ENCODE peak calls at places on chromosomes 5 and 9, in seven cellular contexts. L is fibroblast of mammary gland, B is HFF-Myc, D is EL, U is frontal cortex, O is iris pigment epithelial cell, T is Caki2. S is an unnamed sample.
A peak's percentile ranks its signal among the peaks of the same experiment; 100 is the strongest.

GRCh38 chr5:11497651-11498050 is 406.6 kb downstream of the CTNND2 start:
- DNase-seq in L (peak; percentile 24), B (no peak), D (no peak), U (no peak), O (no peak), T (no peak), S (no peak)

GRCh38 chr5:44868541-44868940 is 59.8 kb downstream of the MRPS30 start:
- DNase-seq in L (no peak), B (no peak), D (no peak), U (no peak), O (peak; percentile 10), T (peak; percentile 27), S (no peak)

GRCh38 chr5:163815240-163815791 is 309.9 kb downstream of the MAT2B start:
- DNase-seq in L (no peak), B (no peak), D (no peak), U (no peak), O (peak; percentile 18), T (no peak), S (no peak)

GRCh38 chr9:134458111-134458845 is 132.0 kb downstream of the RXRA start:
- DNase-seq in L (peak; percentile 40), B (no peak), D (no peak), U (no peak), O (peak; percentile 53), T (no peak), S (no peak)

GRCh38 chr9:110028281-110029075 is 179.5 kb downstream of the C9orf152 start:
- DNase-seq in L (peak; percentile 52), B (no peak), D (no peak), U (no peak), O (peak; percentile 45), T (no peak), S (no peak)

GRCh38 chr9:98217255-98217654 is 24.8 kb upstream of the CORO2A start:
- DNase-seq in L (no peak), B (no peak), D (no peak), U (no peak), O (no peak), T (no peak), S (no peak)

GRCh38 chr5:139895647-139896046 is 100.0 kb downstream of the PSD2 start:
- DNase-seq in L (no peak), B (no peak), D (no peak), U (no peak), O (no peak), T (no peak), S (no peak)

GRCh38 chr5:54309751-54310432 is 481 bp downstream of the ARL15 start:
- DNase-seq in L (no peak), B (no peak), D (peak; percentile 47), U (peak; percentile 24), O (peak; percentile 22), T (no peak), S (peak; percentile 28)

GRCh38 chr9:132486706-132487350 is 76.8 kb downstream of the CFAP77 start:
- DNase-seq in L (no peak), B (no peak), D (no peak), U (no peak), O (no peak), T (no peak), S (no peak)

GRCh38 chr5:75547826-75548225 is 36.1 kb downstream of the POLK start:
- DNase-seq in L (no peak), B (no peak), D (no peak), U (no peak), O (no peak), T (no peak), S (no peak)

GRCh38 chr5:88827997-88828396 is 55.0 kb downstream of the MEF2C start:
- DNase-seq in L (no peak), B (no peak), D (no peak), U (no peak), O (peak; percentile 7), T (no peak), S (no peak)

GRCh38 chr9:93820667-93821306 is 134.4 kb downstream of the BARX1 start:
- DNase-seq in L (no peak), B (no peak), D (no peak), U (no peak), O (no peak), T (no peak), S (no peak)

GRCh38 chr9:89022071-89022721 is 30.9 kb downstream of the S1PR3 start:
- DNase-seq in L (peak; percentile 80), B (no peak), D (no peak), U (no peak), O (peak; percentile 89), T (no peak), S (no peak)

GRCh38 chr5:93626801-93627200 is 43.8 kb downstream of the NR2F1 start:
- DNase-seq in L (no peak), B (no peak), D (no peak), U (no peak), O (peak; percentile 7), T (no peak), S (no peak)

GRCh38 chr9:136089697-136090045 is 5.4 kb downstream of the NACC2 start:
- DNase-seq in L (peak; percentile 58), B (no peak), D (peak; percentile 36), U (no peak), O (peak; percentile 32), T (no peak), S (no peak)

GRCh38 chr9:134602547-134603362 is 38.8 kb upstream of the COL5A1 start:
- DNase-seq in L (peak; percentile 94), B (peak; percentile 81), D (peak; percentile 100), U (no peak), O (peak; percentile 99), T (peak; percentile 65), S (peak; percentile 77)

GRCh38 chr5:100517301-100517974 is 17.7 kb upstream of the FAM174A start:
- DNase-seq in L (no peak), B (no peak), D (no peak), U (no peak), O (no peak), T (no peak), S (no peak)

GRCh38 chr5:181243521-181244307 is at the start of gene RACK1:
- DNase-seq in L (peak; percentile 85), B (no peak), D (peak; percentile 91), U (peak; percentile 81), O (peak; percentile 89), T (peak; percentile 95), S (peak; percentile 83)

GRCh38 chr9:4301971-4302427 is 2.1 kb upstream of the GLIS3 start:
- DNase-seq in L (peak; percentile 100), B (no peak), D (peak; percentile 90), U (peak; percentile 11), O (peak; percentile 95), T (peak; percentile 64), S (no peak)

GRCh38 chr5:61055434-61056006 is 106.7 kb downstream of the SMIM15 start:
- DNase-seq in L (peak; percentile 70), B (peak; percentile 20), D (peak; percentile 58), U (peak; percentile 4), O (peak; percentile 68), T (peak; percentile 44), S (no peak)

GRCh38 chr9:98989036-98990000 is 45.6 kb downstream of the COL15A1 start:
- DNase-seq in L (peak; percentile 100), B (peak; percentile 98), D (peak; percentile 99), U (peak; percentile 34), O (peak; percentile 94), T (peak; percentile 95), S (peak; percentile 28)

GRCh38 chr5:132389051-132389331 is 19.5 kb downstream of the SLC22A5 start:
- DNase-seq in L (no peak), B (no peak), D (no peak), U (no peak), O (no peak), T (no peak), S (no peak)

GRCh38 chr5:67305913-67306710 is 109.5 kb upstream of the CD180 start:
- DNase-seq in L (peak; percentile 43), B (no peak), D (peak; percentile 44), U (no peak), O (peak; percentile 54), T (no peak), S (no peak)

GRCh38 chr5:157481255-157481654 is 21.2 kb downstream of the NIPAL4 start:
- DNase-seq in L (no peak), B (no peak), D (no peak), U (no peak), O (no peak), T (no peak), S (no peak)

GRCh38 chr5:157290981-157291711 is 25.2 kb downstream of the CYFIP2 start:
- DNase-seq in L (no peak), B (no peak), D (peak; percentile 79), U (no peak), O (peak; percentile 40), T (peak; percentile 94), S (no peak)

GRCh38 chr9:84939766-84940165 is 270.2 kb downstream of the NTRK2 start:
- DNase-seq in L (no peak), B (no peak), D (no peak), U (no peak), O (no peak), T (peak; percentile 30), S (no peak)

GRCh38 chr9:89408628-89409101 is 89.2 kb downstream of the SEMA4D start:
- DNase-seq in L (no peak), B (no peak), D (no peak), U (no peak), O (no peak), T (peak; percentile 33), S (no peak)

GRCh38 chr9:115650768-115651167 is 502.8 kb upstream of the PAPPA start:
- DNase-seq in L (peak; percentile 87), B (no peak), D (peak; percentile 90), U (no peak), O (peak; percentile 94), T (no peak), S (no peak)

GRCh38 chr5:1235379-1235778 is 10.2 kb downstream of the SLC6A18 start:
- DNase-seq in L (no peak), B (no peak), D (no peak), U (no peak), O (no peak), T (no peak), S (no peak)

S was measured in mesothelial cell of epicardium.